ENCODE peak calls at places on chromosome X, in five cellular contexts. One of them, this sample, is unnamed.

GRCh38 chrX:27966955-27967354 is 14.3 kb downstream of the DCAF8L1 start:
- DNase-seq in ovary: no peak
- DNase-seq in fibroblast of lung: peak; percentile 87
- DNase-seq in cardiac muscle cell: peak; percentile 77
- DNase-seq in neural progenitor cell: no peak
- DNase-seq in this sample: no peak

GRCh38 chrX:13373807-13374187 is 53.9 kb upstream of the ATXN3L start:
- DNase-seq in ovary: no peak
- DNase-seq in fibroblast of lung: peak; percentile 86
- DNase-seq in cardiac muscle cell: peak; percentile 85
- DNase-seq in neural progenitor cell: no peak
- DNase-seq in this sample: no peak

GRCh38 chrX:135737361-135738071 is 24.1 kb downstream of the CT45A1 start:
- DNase-seq in ovary: no peak
- DNase-seq in fibroblast of lung: peak; percentile 1
- DNase-seq in cardiac muscle cell: peak; percentile 2
- DNase-seq in neural progenitor cell: no peak
- DNase-seq in this sample: no peak

GRCh38 chrX:145773006-145773405 is 44.6 kb upstream of the SLITRK2 start:
- DNase-seq in ovary: no peak
- DNase-seq in fibroblast of lung: no peak
- DNase-seq in cardiac muscle cell: no peak
- DNase-seq in neural progenitor cell: no peak
- DNase-seq in this sample: no peak

GRCh38 chrX:11929476-11929875 is 171.4 kb downstream of the MSL3 start:
- DNase-seq in ovary: no peak
- DNase-seq in fibroblast of lung: no peak
- DNase-seq in cardiac muscle cell: no peak
- DNase-seq in neural progenitor cell: no peak
- DNase-seq in this sample: no peak

GRCh38 chrX:70176938-70177533 is at the start of gene DGAT2L6:
- DNase-seq in ovary: no peak
- DNase-seq in fibroblast of lung: no peak
- DNase-seq in cardiac muscle cell: no peak
- DNase-seq in neural progenitor cell: no peak
- DNase-seq in this sample: no peak

GRCh38 chrX:82649645-82650044 is 858.4 kb upstream of the POU3F4 start:
- DNase-seq in ovary: no peak
- DNase-seq in fibroblast of lung: no peak
- DNase-seq in cardiac muscle cell: no peak
- DNase-seq in neural progenitor cell: no peak
- DNase-seq in this sample: no peak

GRCh38 chrX:1536712-1537030 is 314 bp downstream of the P2RY8 start:
- DNase-seq in ovary: no peak
- DNase-seq in fibroblast of lung: no peak
- DNase-seq in cardiac muscle cell: no peak
- DNase-seq in neural progenitor cell: no peak
- DNase-seq in this sample: no peak

GRCh38 chrX:72366178-72366577 is 60.5 kb upstream of the CITED1 start:
- DNase-seq in ovary: no peak
- DNase-seq in fibroblast of lung: no peak
- DNase-seq in cardiac muscle cell: no peak
- DNase-seq in neural progenitor cell: no peak
- DNase-seq in this sample: no peak

GRCh38 chrX:5449323-5449722 is 779.3 kb downstream of the NLGN4X start:
- DNase-seq in ovary: no peak
- DNase-seq in fibroblast of lung: no peak
- DNase-seq in cardiac muscle cell: no peak
- DNase-seq in neural progenitor cell: no peak
- DNase-seq in this sample: no peak

GRCh38 chrX:66022742-66023725 is 16.8 kb downstream of the VSIG4 start:
- DNase-seq in ovary: no peak
- DNase-seq in fibroblast of lung: no peak
- DNase-seq in cardiac muscle cell: peak; percentile 6
- DNase-seq in neural progenitor cell: peak; percentile 15
- DNase-seq in this sample: no peak

GRCh38 chrX:72052415-72053090 is 79.2 kb downstream of the RTL5 start:
- DNase-seq in ovary: no peak
- DNase-seq in fibroblast of lung: no peak
- DNase-seq in cardiac muscle cell: peak; percentile 18
- DNase-seq in neural progenitor cell: no peak
- DNase-seq in this sample: no peak

GRCh38 chrX:145821291-145821897 is 3.8 kb downstream of the SLITRK2 start:
- DNase-seq in ovary: no peak
- DNase-seq in fibroblast of lung: peak; percentile 45
- DNase-seq in cardiac muscle cell: no peak
- DNase-seq in neural progenitor cell: peak; percentile 74
- DNase-seq in this sample: peak; percentile 19

GRCh38 chrX:24298191-24298590 is 15.7 kb downstream of the SUPT20HL2 start:
- DNase-seq in ovary: no peak
- DNase-seq in fibroblast of lung: no peak
- DNase-seq in cardiac muscle cell: no peak
- DNase-seq in neural progenitor cell: peak; percentile 53
- DNase-seq in this sample: no peak

GRCh38 chrX:66035667-66036066 is 4.2 kb downstream of the VSIG4 start:
- DNase-seq in ovary: no peak
- DNase-seq in fibroblast of lung: no peak
- DNase-seq in cardiac muscle cell: no peak
- DNase-seq in neural progenitor cell: peak; percentile 11
- DNase-seq in this sample: no peak

GRCh38 chrX:29617725-29618124 is 597.6 kb upstream of the MAGEB2 start:
- DNase-seq in ovary: no peak
- DNase-seq in fibroblast of lung: peak; percentile 19
- DNase-seq in cardiac muscle cell: peak; percentile 12
- DNase-seq in neural progenitor cell: peak; percentile 12
- DNase-seq in this sample: no peak

GRCh38 chrX:81202413-81202794 is 502 bp downstream of the SH3BGRL start:
- DNase-seq in ovary: no peak
- DNase-seq in fibroblast of lung: peak; percentile 41
- DNase-seq in cardiac muscle cell: no peak
- DNase-seq in neural progenitor cell: no peak
- DNase-seq in this sample: no peak

GRCh38 chrX:149909324-149910177 is 19.8 kb upstream of the HSFX4 start:
- DNase-seq in ovary: no peak
- DNase-seq in fibroblast of lung: no peak
- DNase-seq in cardiac muscle cell: no peak
- DNase-seq in neural progenitor cell: no peak
- DNase-seq in this sample: no peak

GRCh38 chrX:130111935-130112221 is 1.6 kb upstream of the ELF4 start:
- DNase-seq in ovary: no peak
- DNase-seq in fibroblast of lung: no peak
- DNase-seq in cardiac muscle cell: no peak
- DNase-seq in neural progenitor cell: no peak
- DNase-seq in this sample: no peak

GRCh38 chrX:125846251-125846650 is 319.8 kb downstream of the DCAF12L2 start:
- DNase-seq in ovary: no peak
- DNase-seq in fibroblast of lung: no peak
- DNase-seq in cardiac muscle cell: no peak
- DNase-seq in neural progenitor cell: no peak
- DNase-seq in this sample: no peak

DNA sequence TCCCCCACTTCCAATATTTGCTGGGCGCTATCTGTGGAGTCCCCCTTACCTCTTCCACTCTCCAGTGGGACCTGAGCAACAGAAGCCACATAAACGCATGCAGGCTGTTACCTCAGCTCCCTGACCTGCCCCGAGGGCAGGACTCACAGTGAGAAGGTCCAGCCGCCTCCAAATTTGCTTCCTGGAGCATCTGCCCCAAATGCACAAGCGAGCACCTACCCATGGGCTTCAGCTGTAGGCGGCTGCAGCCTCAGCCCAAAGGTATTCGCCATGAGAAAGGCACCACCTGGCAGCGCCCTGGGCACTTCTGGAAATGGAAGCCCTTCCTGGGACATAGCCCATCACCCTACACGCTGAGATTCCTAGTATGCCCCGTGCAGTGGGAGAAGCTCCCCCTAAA is 23.4 kb downstream of the SPACA5 start:
- DNase-seq in ovary: no peak
- DNase-seq in fibroblast of lung: no peak
- DNase-seq in cardiac muscle cell: no peak
- DNase-seq in neural progenitor cell: no peak
- DNase-seq in this sample: no peak
- H3K4me1 ChIP-seq in ovary: no peaks in the 10 kb centered on the region
- H3K4me1 ChIP-seq in fibroblast of lung: no peaks in the 10 kb centered on the region
- H3K4me1 ChIP-seq in cardiac muscle cell: no peaks in the 10 kb centered on the region
- H3K4me1 ChIP-seq in neural progenitor cell: no peaks in the 10 kb centered on the region
- H3K4me1 ChIP-seq in this sample: no peaks in the 10 kb centered on the region

DNA sequence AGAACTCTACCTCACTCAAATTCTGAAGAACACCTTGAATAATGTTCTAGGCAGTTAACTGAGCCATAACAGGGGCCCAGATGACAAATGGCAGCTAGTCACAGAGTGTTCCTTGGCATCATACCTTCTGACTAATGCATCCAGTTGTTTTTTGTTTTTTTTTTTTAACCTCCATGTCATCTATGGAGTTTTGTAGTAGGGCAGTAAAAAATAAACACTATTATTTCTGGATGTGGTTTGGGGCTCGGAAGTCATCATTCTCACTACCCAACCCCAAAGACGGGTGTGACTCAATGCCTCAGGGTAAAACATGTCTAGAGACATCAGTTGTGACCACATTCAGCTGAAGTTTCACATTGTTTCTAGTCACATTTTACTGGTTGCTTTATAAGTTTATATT is 31.2 kb upstream of the MCF2 start:
- DNase-seq in ovary: no peak
- DNase-seq in fibroblast of lung: peak; percentile 41
- DNase-seq in cardiac muscle cell: peak; percentile 1
- DNase-seq in neural progenitor cell: no peak
- DNase-seq in this sample: no peak
- H3K27ac ChIP-seq in ovary: no peak overlapping the region
- H3K27ac ChIP-seq in fibroblast of lung: no peak overlapping the region
- H3K27ac ChIP-seq in cardiac muscle cell: no peak overlapping the region
- H3K27ac ChIP-seq in neural progenitor cell: no peak overlapping the region
- H3K27ac ChIP-seq in this sample: no peak overlapping the region

DNA sequence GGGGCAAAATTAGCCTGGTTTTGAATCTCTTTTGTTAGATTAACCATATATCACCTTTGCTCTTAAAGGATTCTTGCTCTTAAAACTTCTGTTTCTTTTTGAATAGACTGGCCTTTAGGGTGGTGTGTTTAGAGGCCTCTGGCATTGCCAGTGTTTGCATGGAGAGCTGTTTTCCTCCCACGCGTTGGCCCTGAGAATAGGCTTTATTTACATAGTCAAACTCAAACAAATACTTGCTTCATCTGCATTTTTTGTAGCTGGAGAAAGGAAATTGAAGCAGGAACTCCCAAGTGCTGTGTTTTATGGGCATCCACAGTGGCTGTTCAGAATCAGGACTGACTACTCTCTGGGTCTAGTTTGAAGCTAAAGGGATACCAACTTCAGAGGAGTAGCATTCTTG is 2.7 kb downstream of the SHROOM2 start:
- DNase-seq in ovary: peak; percentile 51
- DNase-seq in fibroblast of lung: peak; percentile 26
- DNase-seq in cardiac muscle cell: peak; percentile 48
- DNase-seq in neural progenitor cell: no peak
- DNase-seq in this sample: peak; percentile 54
- H3K4me1 ChIP-seq in ovary: peaks cover 6% of the 10 kb centered on the region
- H3K4me1 ChIP-seq in fibroblast of lung: no peaks in the 10 kb centered on the region
- H3K4me1 ChIP-seq in cardiac muscle cell: peaks cover 17% of the 10 kb centered on the region
- H3K4me1 ChIP-seq in neural progenitor cell: peaks cover 19% of the 10 kb centered on the region
- H3K4me1 ChIP-seq in this sample: no peaks in the 10 kb centered on the region

GRCh38 chrX:15956684-15957083 is 102.1 kb upstream of the AP1S2 start:
- DNase-seq in ovary: no peak
- DNase-seq in fibroblast of lung: no peak
- DNase-seq in cardiac muscle cell: no peak
- DNase-seq in neural progenitor cell: peak; percentile 93
- DNase-seq in this sample: no peak
- H3K27ac ChIP-seq in ovary: no peak overlapping the region
- H3K27ac ChIP-seq in fibroblast of lung: no peak overlapping the region
- H3K27ac ChIP-seq in cardiac muscle cell: no peak overlapping the region
- H3K27ac ChIP-seq in neural progenitor cell: peak overlapping the region; percentile 94
- H3K27ac ChIP-seq in this sample: no peak overlapping the region

This sample was measured in right lobe of liver.